ENCODE peak calls at places on chromosomes 13 and 19, in nine cellular contexts. One of them, this sample, is unnamed.

GRCh38 chr19:49151339-49152217 is 3.6 kb downstream of the HRC start:
- DNase-seq in OCI-LY7: peak
- DNase-seq in NCI-H1436: peak
- DNase-seq in ecto neural progenitor cell: peak
- DNase-seq in activated CD4-positive, alpha-beta T cell treated with anti-CD3 and anti-CD28 coated beads, Interleukin-2, amount 50 U/mL, for 1 hour: peak
- DNase-seq in HFFc6: no peak
- DNase-seq in HEK293T: peak
- DNase-seq in fibroblast of lung: peak
- DNase-seq in posterior cingulate gyrus: peak
- DNase-seq in this sample: peak

GRCh38 chr13:100710176-100710575 is 35.6 kb upstream of the TMTC4 start:
- DNase-seq in NCI-H1436: no peak
- DNase-seq in posterior cingulate gyrus: no peak
- DNase-seq in HFFc6: no peak
- DNase-seq in ecto neural progenitor cell: no peak
- DNase-seq in HEK293T: no peak
- DNase-seq in activated CD4-positive, alpha-beta T cell treated with anti-CD3 and anti-CD28 coated beads, Interleukin-2, amount 50 U/mL, for 1 hour: no peak
- DNase-seq in fibroblast of lung: peak
- DNase-seq in OCI-LY7: no peak
- DNase-seq in this sample: no peak

GRCh38 chr19:15640294-15640903 is at the start of gene CYP4F3:
- DNase-seq in activated CD4-positive, alpha-beta T cell treated with anti-CD3 and anti-CD28 coated beads, Interleukin-2, amount 50 U/mL, for 1 hour: no peak
- DNase-seq in posterior cingulate gyrus: peak
- DNase-seq in OCI-LY7: no peak
- DNase-seq in HFFc6: no peak
- DNase-seq in NCI-H1436: no peak
- DNase-seq in fibroblast of lung: no peak
- DNase-seq in ecto neural progenitor cell: no peak
- DNase-seq in HEK293T: no peak
- DNase-seq in this sample: no peak

GRCh38 chr13:48437381-48437780 is 24.5 kb upstream of the LPAR6 start:
- DNase-seq in HFFc6: no peak
- DNase-seq in HEK293T: no peak
- DNase-seq in ecto neural progenitor cell: no peak
- DNase-seq in posterior cingulate gyrus: peak
- DNase-seq in activated CD4-positive, alpha-beta T cell treated with anti-CD3 and anti-CD28 coated beads, Interleukin-2, amount 50 U/mL, for 1 hour: no peak
- DNase-seq in NCI-H1436: no peak
- DNase-seq in fibroblast of lung: peak
- DNase-seq in OCI-LY7: no peak
- DNase-seq in this sample: no peak

GRCh38 chr19:871446-872265 is 12.2 kb downstream of the CFD start:
- DNase-seq in HEK293T: peak
- DNase-seq in OCI-LY7: no peak
- DNase-seq in HFFc6: no peak
- DNase-seq in ecto neural progenitor cell: no peak
- DNase-seq in NCI-H1436: no peak
- DNase-seq in posterior cingulate gyrus: no peak
- DNase-seq in fibroblast of lung: peak
- DNase-seq in activated CD4-positive, alpha-beta T cell treated with anti-CD3 and anti-CD28 coated beads, Interleukin-2, amount 50 U/mL, for 1 hour: no peak
- DNase-seq in this sample: peak

GRCh38 chr13:28031220-28031903 is 42.9 kb upstream of the URAD start:
- DNase-seq in HEK293T: no peak
- DNase-seq in ecto neural progenitor cell: no peak
- DNase-seq in posterior cingulate gyrus: no peak
- DNase-seq in HFFc6: no peak
- DNase-seq in OCI-LY7: no peak
- DNase-seq in NCI-H1436: no peak
- DNase-seq in activated CD4-positive, alpha-beta T cell treated with anti-CD3 and anti-CD28 coated beads, Interleukin-2, amount 50 U/mL, for 1 hour: no peak
- DNase-seq in fibroblast of lung: no peak
- DNase-seq in this sample: no peak

GRCh38 chr19:5563941-5564612 is 3.7 kb downstream of the TINCR start:
- DNase-seq in activated CD4-positive, alpha-beta T cell treated with anti-CD3 and anti-CD28 coated beads, Interleukin-2, amount 50 U/mL, for 1 hour: no peak
- DNase-seq in ecto neural progenitor cell: no peak
- DNase-seq in OCI-LY7: no peak
- DNase-seq in fibroblast of lung: no peak
- DNase-seq in NCI-H1436: no peak
- DNase-seq in HFFc6: peak
- DNase-seq in HEK293T: no peak
- DNase-seq in posterior cingulate gyrus: peak
- DNase-seq in this sample: peak

GRCh38 chr13:50014404-50014803 is 840 bp upstream of the KCNRG start:
- DNase-seq in HFFc6: no peak
- DNase-seq in HEK293T: no peak
- DNase-seq in OCI-LY7: no peak
- DNase-seq in posterior cingulate gyrus: no peak
- DNase-seq in activated CD4-positive, alpha-beta T cell treated with anti-CD3 and anti-CD28 coated beads, Interleukin-2, amount 50 U/mL, for 1 hour: no peak
- DNase-seq in fibroblast of lung: no peak
- DNase-seq in ecto neural progenitor cell: no peak
- DNase-seq in NCI-H1436: no peak
- DNase-seq in this sample: no peak

GRCh38 chr13:111893071-111893606 is 173.8 kb upstream of the SOX1 start:
- DNase-seq in ecto neural progenitor cell: peak
- DNase-seq in posterior cingulate gyrus: peak
- DNase-seq in fibroblast of lung: no peak
- DNase-seq in HFFc6: no peak
- DNase-seq in NCI-H1436: no peak
- DNase-seq in activated CD4-positive, alpha-beta T cell treated with anti-CD3 and anti-CD28 coated beads, Interleukin-2, amount 50 U/mL, for 1 hour: no peak
- DNase-seq in HEK293T: peak
- DNase-seq in OCI-LY7: no peak
- DNase-seq in this sample: no peak

GRCh38 chr19:32570081-32570785 is 10.8 kb upstream of the PDCD5 start:
- DNase-seq in activated CD4-positive, alpha-beta T cell treated with anti-CD3 and anti-CD28 coated beads, Interleukin-2, amount 50 U/mL, for 1 hour: peak
- DNase-seq in fibroblast of lung: peak
- DNase-seq in ecto neural progenitor cell: peak
- DNase-seq in HFFc6: peak
- DNase-seq in NCI-H1436: peak
- DNase-seq in posterior cingulate gyrus: peak
- DNase-seq in OCI-LY7: peak
- DNase-seq in HEK293T: peak
- DNase-seq in this sample: peak

GRCh38 chr19:17719730-17720486 is 628 bp downstream of the MAP1S start:
- DNase-seq in HFFc6: no peak
- DNase-seq in fibroblast of lung: no peak
- DNase-seq in posterior cingulate gyrus: peak
- DNase-seq in activated CD4-positive, alpha-beta T cell treated with anti-CD3 and anti-CD28 coated beads, Interleukin-2, amount 50 U/mL, for 1 hour: peak
- DNase-seq in OCI-LY7: no peak
- DNase-seq in HEK293T: no peak
- DNase-seq in NCI-H1436: peak
- DNase-seq in ecto neural progenitor cell: peak
- DNase-seq in this sample: no peak

GRCh38 chr13:98761126-98761978 is 8.9 kb upstream of the SLC15A1 start:
- DNase-seq in ecto neural progenitor cell: no peak
- DNase-seq in HFFc6: peak
- DNase-seq in OCI-LY7: no peak
- DNase-seq in posterior cingulate gyrus: no peak
- DNase-seq in fibroblast of lung: peak
- DNase-seq in NCI-H1436: no peak
- DNase-seq in activated CD4-positive, alpha-beta T cell treated with anti-CD3 and anti-CD28 coated beads, Interleukin-2, amount 50 U/mL, for 1 hour: no peak
- DNase-seq in HEK293T: no peak
- DNase-seq in this sample: peak

GRCh38 chr19:45917421-45918091 is 3.0 kb upstream of the NANOS2 start:
- DNase-seq in fibroblast of lung: no peak
- DNase-seq in ecto neural progenitor cell: no peak
- DNase-seq in posterior cingulate gyrus: no peak
- DNase-seq in NCI-H1436: no peak
- DNase-seq in HEK293T: no peak
- DNase-seq in HFFc6: no peak
- DNase-seq in OCI-LY7: no peak
- DNase-seq in activated CD4-positive, alpha-beta T cell treated with anti-CD3 and anti-CD28 coated beads, Interleukin-2, amount 50 U/mL, for 1 hour: no peak
- DNase-seq in this sample: no peak

GRCh38 chr19:55695511-55696290 is 20.7 kb downstream of the EPN1 start:
- DNase-seq in NCI-H1436: no peak
- DNase-seq in OCI-LY7: no peak
- DNase-seq in HFFc6: no peak
- DNase-seq in posterior cingulate gyrus: peak
- DNase-seq in activated CD4-positive, alpha-beta T cell treated with anti-CD3 and anti-CD28 coated beads, Interleukin-2, amount 50 U/mL, for 1 hour: no peak
- DNase-seq in ecto neural progenitor cell: no peak
- DNase-seq in fibroblast of lung: no peak
- DNase-seq in HEK293T: no peak
- DNase-seq in this sample: no peak

GRCh38 chr13:40116008-40116407 is 460.5 kb downstream of the COG6 start:
- DNase-seq in NCI-H1436: no peak
- DNase-seq in ecto neural progenitor cell: no peak
- DNase-seq in activated CD4-positive, alpha-beta T cell treated with anti-CD3 and anti-CD28 coated beads, Interleukin-2, amount 50 U/mL, for 1 hour: peak
- DNase-seq in fibroblast of lung: peak
- DNase-seq in OCI-LY7: no peak
- DNase-seq in posterior cingulate gyrus: no peak
- DNase-seq in HFFc6: no peak
- DNase-seq in HEK293T: peak
- DNase-seq in this sample: peak

GRCh38 chr13:19606152-19606551 is 27.3 kb upstream of the MPHOSPH8 start:
- DNase-seq in fibroblast of lung: peak
- DNase-seq in HEK293T: no peak
- DNase-seq in activated CD4-positive, alpha-beta T cell treated with anti-CD3 and anti-CD28 coated beads, Interleukin-2, amount 50 U/mL, for 1 hour: no peak
- DNase-seq in HFFc6: peak
- DNase-seq in NCI-H1436: no peak
- DNase-seq in OCI-LY7: no peak
- DNase-seq in ecto neural progenitor cell: no peak
- DNase-seq in posterior cingulate gyrus: no peak
- DNase-seq in this sample: no peak

GRCh38 chr13:50646070-50646469 is 197.4 kb downstream of the DLEU7 start:
- DNase-seq in activated CD4-positive, alpha-beta T cell treated with anti-CD3 and anti-CD28 coated beads, Interleukin-2, amount 50 U/mL, for 1 hour: no peak
- DNase-seq in HEK293T: no peak
- DNase-seq in posterior cingulate gyrus: no peak
- DNase-seq in HFFc6: no peak
- DNase-seq in ecto neural progenitor cell: no peak
- DNase-seq in fibroblast of lung: peak
- DNase-seq in OCI-LY7: no peak
- DNase-seq in NCI-H1436: no peak
- DNase-seq in this sample: peak

GRCh38 chr13:58687130-58687529 is 1055.6 kb downstream of the PCDH17 start:
- DNase-seq in fibroblast of lung: no peak
- DNase-seq in HFFc6: no peak
- DNase-seq in NCI-H1436: no peak
- DNase-seq in ecto neural progenitor cell: no peak
- DNase-seq in OCI-LY7: no peak
- DNase-seq in activated CD4-positive, alpha-beta T cell treated with anti-CD3 and anti-CD28 coated beads, Interleukin-2, amount 50 U/mL, for 1 hour: no peak
- DNase-seq in HEK293T: no peak
- DNase-seq in posterior cingulate gyrus: no peak
- DNase-seq in this sample: no peak

GRCh38 chr19:952680-953500 is 27.1 kb downstream of the ARID3A start:
- DNase-seq in activated CD4-positive, alpha-beta T cell treated with anti-CD3 and anti-CD28 coated beads, Interleukin-2, amount 50 U/mL, for 1 hour: no peak
- DNase-seq in NCI-H1436: no peak
- DNase-seq in OCI-LY7: peak
- DNase-seq in ecto neural progenitor cell: no peak
- DNase-seq in HEK293T: no peak
- DNase-seq in posterior cingulate gyrus: no peak
- DNase-seq in fibroblast of lung: no peak
- DNase-seq in HFFc6: no peak
- DNase-seq in this sample: no peak

GRCh38 chr19:35069706-35070105 is 28.2 kb downstream of the HPN start:
- DNase-seq in NCI-H1436: no peak
- DNase-seq in HEK293T: no peak
- DNase-seq in ecto neural progenitor cell: no peak
- DNase-seq in OCI-LY7: no peak
- DNase-seq in posterior cingulate gyrus: no peak
- DNase-seq in fibroblast of lung: no peak
- DNase-seq in activated CD4-positive, alpha-beta T cell treated with anti-CD3 and anti-CD28 coated beads, Interleukin-2, amount 50 U/mL, for 1 hour: no peak
- DNase-seq in HFFc6: no peak
- DNase-seq in this sample: no peak

GRCh38 chr13:69292789-69293425 is 814.7 kb upstream of the ATXN8OS start:
- DNase-seq in NCI-H1436: no peak
- DNase-seq in HFFc6: no peak
- DNase-seq in HEK293T: no peak
- DNase-seq in fibroblast of lung: no peak
- DNase-seq in OCI-LY7: peak
- DNase-seq in activated CD4-positive, alpha-beta T cell treated with anti-CD3 and anti-CD28 coated beads, Interleukin-2, amount 50 U/mL, for 1 hour: no peak
- DNase-seq in ecto neural progenitor cell: no peak
- DNase-seq in posterior cingulate gyrus: no peak
- DNase-seq in this sample: no peak

GRCh38 chr13:23268441-23268840 is 87.7 kb downstream of the SGCG start:
- DNase-seq in posterior cingulate gyrus: no peak
- DNase-seq in HEK293T: no peak
- DNase-seq in ecto neural progenitor cell: no peak
- DNase-seq in activated CD4-positive, alpha-beta T cell treated with anti-CD3 and anti-CD28 coated beads, Interleukin-2, amount 50 U/mL, for 1 hour: no peak
- DNase-seq in HFFc6: no peak
- DNase-seq in NCI-H1436: no peak
- DNase-seq in fibroblast of lung: no peak
- DNase-seq in OCI-LY7: no peak
- DNase-seq in this sample: no peak

GRCh38 chr19:49875801-49876421 is 1.2 kb downstream of the AKT1S1 start:
- DNase-seq in OCI-LY7: peak
- DNase-seq in posterior cingulate gyrus: peak
- DNase-seq in HFFc6: no peak
- DNase-seq in HEK293T: peak
- DNase-seq in activated CD4-positive, alpha-beta T cell treated with anti-CD3 and anti-CD28 coated beads, Interleukin-2, amount 50 U/mL, for 1 hour: peak
- DNase-seq in fibroblast of lung: no peak
- DNase-seq in NCI-H1436: peak
- DNase-seq in ecto neural progenitor cell: peak
- DNase-seq in this sample: peak

GRCh38 chr19:2428027-2428690 is 773 bp upstream of the TIMM13 start:
- DNase-seq in HFFc6: no peak
- DNase-seq in ecto neural progenitor cell: peak
- DNase-seq in fibroblast of lung: peak
- DNase-seq in activated CD4-positive, alpha-beta T cell treated with anti-CD3 and anti-CD28 coated beads, Interleukin-2, amount 50 U/mL, for 1 hour: no peak
- DNase-seq in OCI-LY7: no peak
- DNase-seq in NCI-H1436: no peak
- DNase-seq in HEK293T: no peak
- DNase-seq in posterior cingulate gyrus: peak
- DNase-seq in this sample: peak

GRCh38 chr13:114309806-114310410 is 4.4 kb upstream of the CHAMP1 start:
- DNase-seq in NCI-H1436: no peak
- DNase-seq in HFFc6: no peak
- DNase-seq in OCI-LY7: no peak
- DNase-seq in HEK293T: no peak
- DNase-seq in posterior cingulate gyrus: no peak
- DNase-seq in ecto neural progenitor cell: no peak
- DNase-seq in fibroblast of lung: no peak
- DNase-seq in activated CD4-positive, alpha-beta T cell treated with anti-CD3 and anti-CD28 coated beads, Interleukin-2, amount 50 U/mL, for 1 hour: no peak
- DNase-seq in this sample: no peak

GRCh38 chr13:36275190-36276002 is 22.2 kb downstream of the CCDC169 start:
- DNase-seq in fibroblast of lung: peak
- DNase-seq in activated CD4-positive, alpha-beta T cell treated with anti-CD3 and anti-CD28 coated beads, Interleukin-2, amount 50 U/mL, for 1 hour: no peak
- DNase-seq in HFFc6: peak
- DNase-seq in NCI-H1436: peak
- DNase-seq in OCI-LY7: peak
- DNase-seq in ecto neural progenitor cell: no peak
- DNase-seq in HEK293T: peak
- DNase-seq in posterior cingulate gyrus: no peak
- DNase-seq in this sample: peak

GRCh38 chr13:44816701-44817684 is 172.3 kb downstream of the NUFIP1 start:
- DNase-seq in posterior cingulate gyrus: no peak
- DNase-seq in activated CD4-positive, alpha-beta T cell treated with anti-CD3 and anti-CD28 coated beads, Interleukin-2, amount 50 U/mL, for 1 hour: no peak
- DNase-seq in OCI-LY7: no peak
- DNase-seq in NCI-H1436: no peak
- DNase-seq in ecto neural progenitor cell: no peak
- DNase-seq in HEK293T: no peak
- DNase-seq in fibroblast of lung: peak
- DNase-seq in HFFc6: peak
- DNase-seq in this sample: peak

GRCh38 chr19:11199517-11199916 is 2.2 kb upstream of the KANK2 start:
- DNase-seq in HEK293T: no peak
- DNase-seq in fibroblast of lung: no peak
- DNase-seq in ecto neural progenitor cell: no peak
- DNase-seq in HFFc6: no peak
- DNase-seq in activated CD4-positive, alpha-beta T cell treated with anti-CD3 and anti-CD28 coated beads, Interleukin-2, amount 50 U/mL, for 1 hour: no peak
- DNase-seq in posterior cingulate gyrus: no peak
- DNase-seq in NCI-H1436: no peak
- DNase-seq in OCI-LY7: no peak
- DNase-seq in this sample: no peak

GRCh38 chr19:2719910-2720776 is 1.0 kb downstream of the DIRAS1 start:
- DNase-seq in OCI-LY7: no peak
- DNase-seq in NCI-H1436: no peak
- DNase-seq in ecto neural progenitor cell: peak
- DNase-seq in posterior cingulate gyrus: peak
- DNase-seq in HEK293T: no peak
- DNase-seq in activated CD4-positive, alpha-beta T cell treated with anti-CD3 and anti-CD28 coated beads, Interleukin-2, amount 50 U/mL, for 1 hour: no peak
- DNase-seq in fibroblast of lung: peak
- DNase-seq in HFFc6: peak
- DNase-seq in this sample: peak

GRCh38 chr13:50589139-50589538 is 254.4 kb downstream of the DLEU7 start:
- DNase-seq in ecto neural progenitor cell: no peak
- DNase-seq in posterior cingulate gyrus: no peak
- DNase-seq in fibroblast of lung: peak
- DNase-seq in HFFc6: peak
- DNase-seq in activated CD4-positive, alpha-beta T cell treated with anti-CD3 and anti-CD28 coated beads, Interleukin-2, amount 50 U/mL, for 1 hour: no peak
- DNase-seq in HEK293T: no peak
- DNase-seq in OCI-LY7: no peak
- DNase-seq in NCI-H1436: no peak
- DNase-seq in this sample: peak

GRCh38 chr13:30331331-30331771 is 24.0 kb upstream of the KATNAL1 start:
- DNase-seq in ecto neural progenitor cell: no peak
- DNase-seq in HFFc6: no peak
- DNase-seq in activated CD4-positive, alpha-beta T cell treated with anti-CD3 and anti-CD28 coated beads, Interleukin-2, amount 50 U/mL, for 1 hour: no peak
- DNase-seq in NCI-H1436: no peak
- DNase-seq in OCI-LY7: peak
- DNase-seq in posterior cingulate gyrus: no peak
- DNase-seq in fibroblast of lung: no peak
- DNase-seq in HEK293T: no peak
- DNase-seq in this sample: no peak

This sample was measured in AG08395.